ENCODE peak calls at places on chromosomes 2 and 18, in eight cellular contexts. I, L, Y, V, Z, X, H and A are unnamed samples.

GRCh38 chr2:233011268-233012190 is 1.5 kb downstream of the NGEF start:
- DNase-seq in I (no peak), L (no peak), Y (no peak), V (no peak), Z (no peak), X (no peak), H (no peak), A (no peak)

GRCh38 chr2:39418491-39418890 is 18.6 kb downstream of the MAP4K3 start:
- DNase-seq in I (no peak), L (no peak), Y (no peak), V (no peak), Z (no peak), X (no peak), H (no peak), A (no peak)

GRCh38 chr2:160538559-160539355 is 45.1 kb upstream of the RBMS1 start:
- DNase-seq in I (no peak), L (no peak), Y (no peak), V (peak), Z (no peak), X (no peak), H (no peak), A (no peak)

GRCh38 chr18:79906706-79907105 is 44.7 kb downstream of the SLC66A2 start:
- DNase-seq in I (no peak), L (no peak), Y (no peak), V (no peak), Z (no peak), X (no peak), H (no peak), A (no peak)

GRCh38 chr18:741931-742512 is 29.6 kb upstream of the ENOSF1 start:
- DNase-seq in I (peak), L (no peak), Y (no peak), V (no peak), Z (no peak), X (no peak), H (no peak), A (no peak)

GRCh38 chr2:174145827-174146226 is 102.5 kb downstream of the OLA1 start:
- DNase-seq in I (no peak), L (no peak), Y (no peak), V (no peak), Z (no peak), X (no peak), H (no peak), A (no peak)

GRCh38 chr18:45686892-45687611 is 36.9 kb upstream of the SLC14A1 start:
- DNase-seq in I (no peak), L (no peak), Y (no peak), V (no peak), Z (peak), X (peak), H (no peak), A (no peak)

GRCh38 chr2:57720728-57721627 is 325.6 kb upstream of the VRK2 start:
- DNase-seq in I (peak), L (peak), Y (no peak), V (peak), Z (no peak), X (peak), H (peak), A (peak)

GRCh38 chr18:55777666-55778304 is 189.8 kb upstream of the TCF4 start:
- DNase-seq in I (no peak), L (no peak), Y (no peak), V (no peak), Z (no peak), X (no peak), H (no peak), A (no peak)

GRCh38 chr2:3571284-3571683 is 3.8 kb upstream of the RPS7 start:
- DNase-seq in I (no peak), L (no peak), Y (no peak), V (no peak), Z (no peak), X (no peak), H (no peak), A (no peak)

GRCh38 chr2:128559533-128560515 is 241.2 kb upstream of the HS6ST1 start:
- DNase-seq in I (no peak), L (no peak), Y (no peak), V (no peak), Z (no peak), X (no peak), H (no peak), A (no peak)

GRCh38 chr18:74252032-74252380 is 39.8 kb downstream of the CYB5A start:
- DNase-seq in I (no peak), L (no peak), Y (no peak), V (no peak), Z (no peak), X (no peak), H (no peak), A (peak)

GRCh38 chr18:46239998-46240397 is 135.8 kb downstream of the HAUS1 start:
- DNase-seq in I (no peak), L (no peak), Y (no peak), V (no peak), Z (no peak), X (no peak), H (no peak), A (no peak)

GRCh38 chr2:134852518-134852917 is 14.1 kb downstream of the ACMSD start:
- DNase-seq in I (no peak), L (no peak), Y (no peak), V (no peak), Z (no peak), X (no peak), H (no peak), A (no peak)

GRCh38 chr18:49561377-49562193 is at the start of gene LIPG:
- DNase-seq in I (peak), L (no peak), Y (peak), V (peak), Z (no peak), X (peak), H (peak), A (peak)

GRCh38 chr2:96800762-96801463 is 15.2 kb upstream of the CNNM3 start:
- DNase-seq in I (peak), L (no peak), Y (peak), V (peak), Z (peak), X (peak), H (no peak), A (peak)